ENCODE peak calls at places on chromosomes 2 and 18, in four cellular contexts. B is neural progenitor cell, O is IMR-90, P is GM23248. S is an unnamed sample. For H3K4me1, the result is how much of the 10 kb centered on the place peaks cover.

GRCh38 chr2:149038442-149039212 is at the start of gene LYPD6B:
- DNase-seq in B (peak), O (no peak), P (peak), S (no peak)

GRCh38 chr18:49304746-49305145 is 155.7 kb downstream of the DYM start:
- DNase-seq in B (no peak), O (peak), P (no peak), S (no peak)

GRCh38 chr2:54947596-54948519 is 102.4 kb downstream of the RTN4 start:
- DNase-seq in B (peak), O (no peak), P (no peak), S (no peak)

GRCh38 chr2:190835303-190835930 is 45.2 kb upstream of the GLS start:
- DNase-seq in B (no peak), O (peak), P (peak), S (no peak)

GRCh38 chr18:78169487-78169886 is 810.1 kb upstream of the SALL3 start:
- DNase-seq in B (no peak), O (no peak), P (no peak), S (no peak)

GRCh38 chr2:104863585-104864279 is 9.8 kb downstream of the POU3F3 start:
- DNase-seq in B (peak), O (no peak), P (no peak), S (no peak)

GRCh38 chr18:48868468-48869466 is 82.0 kb downstream of the SMAD7 start:
- DNase-seq in B (no peak), O (peak), P (peak), S (no peak)

GRCh38 chr2:62304429-62305417 is 108.8 kb downstream of the B3GNT2 start:
- DNase-seq in B (peak), O (peak), P (peak), S (no peak)

DNA sequence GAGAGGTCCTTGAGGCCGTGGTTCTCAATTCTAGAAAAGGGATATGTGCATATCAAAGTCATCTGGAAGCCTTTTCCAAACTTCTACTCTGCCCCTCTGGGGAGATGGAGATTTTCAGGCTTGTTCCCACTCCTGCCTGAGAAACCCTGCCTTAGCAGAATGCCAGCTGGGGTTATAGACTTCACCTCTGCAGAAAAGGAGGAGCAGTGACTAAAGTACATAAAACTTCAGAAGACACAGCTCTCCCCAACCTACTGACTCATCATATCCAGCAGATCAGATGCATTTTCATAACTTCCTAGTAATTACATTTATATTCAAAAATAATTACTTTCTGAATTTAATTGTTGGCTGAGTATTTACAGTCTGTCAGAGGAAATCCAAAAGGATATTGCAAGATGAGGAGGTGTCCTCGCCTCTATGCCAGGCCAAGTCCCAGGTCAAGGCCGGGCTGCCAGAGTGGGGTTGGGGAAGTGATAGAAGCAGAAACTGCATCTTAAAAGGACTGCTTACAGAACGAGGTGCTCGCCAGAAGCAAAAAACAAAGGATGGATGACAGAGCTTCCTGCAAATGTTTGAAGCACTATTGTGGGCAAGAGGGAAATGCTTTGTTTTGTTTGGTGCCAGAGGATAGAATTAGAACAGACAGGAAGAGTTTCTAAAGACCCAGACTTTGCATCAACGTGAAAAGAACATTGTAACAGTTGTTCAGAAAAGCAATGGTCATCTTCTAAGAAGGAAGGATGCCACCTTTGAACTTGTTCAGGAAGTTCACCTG is 75.6 kb upstream of the APCDD1 start:
- DNase-seq in B (no peak), O (peak), P (peak), S (no peak)
- H3K9ac ChIP-seq in B (no peak), O (no peak), P (peak), S (no peak)

DNA sequence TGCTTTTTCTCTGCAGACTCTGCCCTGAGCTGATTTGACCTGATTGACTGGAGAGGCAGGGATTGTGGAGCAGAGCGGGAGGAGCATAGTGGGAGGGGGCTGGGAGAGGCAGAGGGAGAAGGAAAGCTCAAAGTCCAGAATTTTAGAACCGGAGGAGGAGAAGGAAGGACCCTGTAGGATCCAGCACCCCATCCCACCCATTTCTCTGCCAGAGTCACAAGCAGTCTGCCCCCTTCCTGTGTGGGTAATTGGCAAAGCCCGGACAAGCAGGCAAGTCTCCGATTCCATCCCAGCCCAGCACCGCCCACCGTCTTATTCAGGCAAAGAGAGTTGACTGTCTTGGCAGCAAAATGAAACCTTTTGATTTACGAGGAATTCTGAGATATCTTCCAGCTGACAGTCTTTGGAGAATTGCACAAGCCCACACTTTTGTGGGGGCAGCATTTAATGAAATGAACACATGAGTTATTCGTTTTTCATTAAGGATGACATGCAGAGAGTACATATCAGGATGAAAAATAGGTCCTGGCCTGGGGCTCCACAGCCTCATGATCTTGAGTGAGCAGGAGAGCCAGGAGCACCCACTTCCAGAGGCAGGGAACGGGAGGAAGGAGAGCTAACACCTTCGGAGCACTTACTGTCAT is 103.1 kb downstream of the MCFD2 start:
- DNase-seq in B (peak), O (peak), P (peak), S (no peak)
- H3K4me1 ChIP-seq in B (under half), O (under half), P (under half), S (under half)

DNA sequence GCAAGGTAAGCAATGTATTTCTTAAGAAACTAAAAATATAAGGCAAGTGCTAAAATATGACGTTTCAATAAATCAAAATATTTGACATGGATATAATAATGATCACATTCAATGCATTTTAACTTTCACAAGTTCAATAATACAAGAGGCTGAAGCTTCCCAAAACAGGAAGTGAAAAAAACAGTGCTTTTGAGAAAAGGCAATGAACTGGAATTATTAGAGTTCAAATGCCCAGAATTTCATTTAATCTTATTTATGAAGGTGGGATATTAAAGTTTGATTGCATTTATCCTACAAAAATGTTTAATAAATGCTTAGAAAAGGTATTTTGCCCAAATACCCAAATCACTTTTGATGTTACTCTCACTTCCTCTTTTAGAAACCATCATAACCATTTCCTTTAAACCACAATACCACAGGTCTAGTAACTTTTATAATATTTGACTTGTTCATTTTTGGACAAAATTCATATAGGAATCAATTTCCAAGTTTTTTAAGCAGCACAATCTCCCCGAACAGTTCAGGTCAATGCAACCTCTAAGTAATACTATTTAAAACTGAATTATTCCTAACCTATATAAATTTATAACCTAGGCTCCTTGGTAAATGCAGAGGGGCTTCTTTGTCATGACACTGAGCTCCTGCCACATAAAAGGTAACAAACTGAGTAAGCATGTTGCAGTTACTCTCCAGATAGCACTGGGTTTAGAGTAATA is 2.1 kb downstream of the NCKAP1 start:
- DNase-seq in B (no peak), O (no peak), P (no peak), S (no peak)
- H3K4me3 ChIP-seq in B (peak), O (peak), P (peak), S (peak)

GRCh38 chr2:85539361-85540130 is 578 bp downstream of the MAT2A start:
- DNase-seq in B (no peak), O (peak), P (peak), S (no peak)

GRCh38 chr2:85541262-85541661 is 2.3 kb downstream of the MAT2A start:
- DNase-seq in B (no peak), O (no peak), P (no peak), S (no peak)

GRCh38 chr2:85540131-85540587 is 1.2 kb downstream of the MAT2A start:
- DNase-seq in B (no peak), O (peak), P (peak), S (no peak)

GRCh38 chr2:85542777-85543176 is 3.8 kb downstream of the MAT2A start:
- DNase-seq in B (no peak), O (no peak), P (no peak), S (no peak)

DNA sequence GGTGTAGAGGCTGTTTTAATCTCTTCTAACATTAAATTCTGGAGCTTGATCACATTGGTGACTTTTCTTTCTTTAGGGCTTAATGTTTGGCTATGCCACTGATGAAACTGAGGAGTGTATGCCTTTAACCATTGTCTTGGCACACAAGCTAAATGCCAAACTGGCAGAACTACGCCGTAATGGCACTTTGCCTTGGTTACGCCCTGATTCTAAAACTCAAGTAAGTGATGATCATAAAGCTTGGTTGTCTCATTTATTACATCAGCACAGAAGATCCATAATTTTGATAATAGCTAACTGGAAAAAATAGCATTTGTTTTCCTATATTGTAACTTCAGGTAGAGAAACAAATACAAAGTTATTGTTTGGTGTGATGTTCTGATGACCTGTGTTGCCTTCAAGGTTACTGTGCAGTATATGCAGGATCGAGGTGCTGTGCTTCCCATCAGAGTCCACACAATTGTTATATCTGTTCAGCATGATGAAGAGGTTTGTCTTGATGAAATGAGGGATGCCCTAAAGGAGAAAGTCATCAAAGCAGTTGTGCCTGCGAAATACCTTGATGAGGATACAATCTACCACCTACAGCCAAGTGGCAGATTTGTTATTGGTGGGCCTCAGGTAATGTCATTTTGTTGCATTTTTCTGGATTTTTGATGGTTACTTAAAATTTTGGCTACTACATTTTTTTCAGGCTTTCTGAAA is 2.9 kb downstream of the MAT2A start:
- DNase-seq in B (no peak), O (no peak), P (peak), S (no peak)
- H3K9ac ChIP-seq in B (no peak), O (peak), P (peak), S (no peak)

GRCh38 chr2:88060907-88061275 is 5.3 kb upstream of the KRCC1 start:
- DNase-seq in B (no peak), O (no peak), P (no peak), S (no peak)

GRCh38 chr2:88058226-88058625 is 2.6 kb upstream of the KRCC1 start:
- DNase-seq in B (no peak), O (no peak), P (no peak), S (no peak)

GRCh38 chr2:88061295-88061694 is 5.7 kb upstream of the KRCC1 start:
- DNase-seq in B (no peak), O (no peak), P (no peak), S (no peak)

GRCh38 chr2:88057437-88057844 is 1.9 kb upstream of the KRCC1 start:
- DNase-seq in B (no peak), O (no peak), P (peak), S (no peak)

DNA sequence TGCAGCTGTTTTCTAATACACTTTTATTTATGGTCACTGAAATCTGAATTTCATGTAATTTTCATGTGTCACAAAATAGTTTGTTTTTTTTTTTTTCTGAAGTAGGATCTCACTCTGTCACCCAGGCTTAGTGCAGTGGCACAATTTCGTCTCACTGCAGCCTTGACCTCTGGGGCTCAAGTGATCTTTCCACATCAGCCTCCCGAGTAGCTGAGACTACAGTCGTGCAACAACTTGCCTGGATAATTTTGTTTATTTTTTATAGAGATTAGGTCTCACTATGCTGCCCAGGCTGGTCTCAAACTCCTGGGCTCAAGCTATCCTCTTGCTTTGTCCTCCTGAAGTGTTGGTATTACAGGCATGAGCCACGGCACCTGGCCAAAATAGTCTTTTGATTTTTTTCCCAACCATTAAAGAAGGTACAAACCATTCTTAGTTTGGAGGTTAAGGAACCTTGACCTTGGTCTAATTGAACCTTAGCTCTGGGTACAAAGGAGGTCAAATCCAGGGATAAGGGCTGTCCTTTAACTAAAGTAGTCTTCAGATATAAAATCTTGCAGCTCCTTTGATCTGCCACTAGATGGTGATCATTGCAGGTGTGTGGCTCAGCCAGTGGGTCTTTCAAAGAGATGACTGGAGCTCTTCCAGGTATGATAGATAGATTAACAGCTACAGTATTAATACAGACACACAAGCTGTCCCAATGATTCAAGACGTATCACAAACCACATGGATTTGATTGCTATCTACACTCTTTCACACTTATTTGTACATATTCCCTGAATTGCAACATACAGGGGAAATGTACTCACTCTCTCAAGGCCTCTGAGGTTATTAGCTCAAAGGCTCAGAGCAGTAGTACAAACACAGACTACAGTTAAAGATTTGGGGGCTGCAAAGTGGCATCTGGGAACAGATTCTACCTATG is 4.7 kb upstream of the KRCC1 start:
- DNase-seq in B (peak), O (peak), P (peak), S (no peak)
- H3K4me1 ChIP-seq in B (under half), O (under half), P (under half), S (under half)

GRCh38 chr2:25256486-25256875 is 85.2 kb downstream of the DNMT3A start:
- DNase-seq in B (no peak), O (no peak), P (no peak), S (no peak)

GRCh38 chr2:25257032-25257455 is 84.7 kb downstream of the DNMT3A start:
- DNase-seq in B (peak), O (peak), P (no peak), S (no peak)

GRCh38 chr2:25259744-25260124 is 82.0 kb downstream of the DNMT3A start:
- DNase-seq in B (peak), O (no peak), P (no peak), S (peak)

GRCh38 chr2:25257931-25258771 is 83.6 kb downstream of the DNMT3A start:
- DNase-seq in B (peak), O (no peak), P (no peak), S (no peak)

GRCh38 chr2:25258814-25259743 is 82.6 kb downstream of the DNMT3A start:
- DNase-seq in B (no peak), O (no peak), P (no peak), S (no peak)
- H3K4me3 ChIP-seq in B (peak), O (no peak), P (no peak), S (no peak)

DNA sequence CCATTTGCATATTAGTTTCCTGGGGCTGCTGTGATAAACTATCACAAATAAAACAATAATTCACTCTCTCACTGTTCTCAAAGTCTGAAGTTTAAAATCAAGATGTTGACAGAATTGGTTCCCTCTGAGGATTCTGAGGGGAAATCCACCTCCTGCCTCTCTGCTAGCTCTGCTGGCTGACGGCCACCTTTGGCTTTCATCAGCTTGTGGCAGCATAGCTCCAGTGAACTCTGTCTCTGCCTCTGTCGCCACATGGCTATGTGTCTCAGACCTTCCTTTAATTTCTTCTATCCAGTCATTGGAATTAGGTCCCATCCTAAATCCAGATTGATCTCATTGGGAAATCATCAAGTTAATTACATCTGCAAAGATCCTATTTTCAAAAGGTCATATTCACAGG is 38.9 kb upstream of the TRIM43 start:
- DNase-seq in B (no peak), O (no peak), P (peak), S (no peak)
- H3K9ac ChIP-seq in B (no peak), O (no peak), P (no peak), S (no peak)

DNA sequence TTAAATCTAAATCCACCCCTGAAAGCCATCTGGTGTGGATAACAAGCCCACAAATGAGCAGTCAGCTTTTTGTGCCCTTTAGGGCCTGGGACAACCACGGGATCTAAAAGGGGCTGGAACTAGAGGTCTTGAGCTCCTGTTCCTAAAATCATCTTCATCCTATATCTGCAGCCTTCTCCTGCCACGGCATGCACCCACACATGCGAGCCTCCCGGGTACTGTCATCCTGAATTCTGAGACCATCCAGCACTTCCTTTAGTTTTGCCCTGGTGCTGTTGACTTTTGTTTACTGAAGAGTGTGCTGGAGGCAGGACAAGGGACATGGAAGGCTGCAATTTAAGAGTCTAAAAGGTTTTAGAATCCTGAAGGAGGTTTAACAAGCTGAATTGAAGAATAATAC is 183.2 kb downstream of the FAM210A start:
- DNase-seq in B (no peak), O (no peak), P (no peak), S (no peak)
- H3K4me1 ChIP-seq in B (under half), O (under half), P (under half), S (under half)